ENCODE peak calls at places on chromosomes 1 and 21, in nine cellular contexts. K, O, Q, Z, L, N, Y, B and P are unnamed samples.

GRCh38 chr1:193356249-193356648 is 169.8 kb upstream of the B3GALT2 start:
- DNase-seq in L (no peak), N (no peak), K (no peak), B (no peak), Z (no peak), Y (no peak), O (no peak), Q (no peak), P (no peak)

GRCh38 chr21:46597896-46598343 is 7.0 kb downstream of the S100B start:
- DNase-seq in Z (no peak), L (no peak), N (no peak), K (no peak), B (no peak), O (no peak), Y (no peak), Q (no peak), P (peak)

GRCh38 chr1:54940027-54940426 is 40.4 kb upstream of the TMEM61 start:
- DNase-seq in Q (no peak), O (no peak), Y (no peak), N (no peak), B (no peak), L (no peak), K (no peak), Z (no peak), P (no peak)

GRCh38 chr21:45018131-45019075 is 56.0 kb upstream of the ADARB1 start:
- DNase-seq in N (peak), L (no peak), K (peak), Q (peak), Y (no peak), Z (peak), B (no peak), O (no peak), P (peak)

GRCh38 chr1:40980068-40980452 is 564 bp downstream of the CTPS1 start:
- DNase-seq in O (no peak), K (no peak), Z (no peak), Q (no peak), L (no peak), Y (no peak), N (no peak), B (no peak), P (no peak)

GRCh38 chr1:214281902-214282695 is 1.1 kb downstream of the SMYD2 start:
- DNase-seq in L (peak), Z (peak), K (peak), Y (no peak), Q (peak), B (peak), N (peak), O (no peak), P (peak)

GRCh38 chr21:35212393-35213127 is 163.5 kb upstream of the RUNX1 start:
- DNase-seq in L (no peak), Q (no peak), B (no peak), Y (no peak), N (no peak), Z (no peak), K (no peak), O (no peak), P (no peak)

GRCh38 chr1:240019524-240019923 is 72.2 kb upstream of the FMN2 start:
- DNase-seq in N (no peak), Q (no peak), L (no peak), B (no peak), Z (no peak), K (no peak), Y (no peak), O (no peak), P (no peak)

GRCh38 chr1:38072858-38073257 is 26.3 kb upstream of the POU3F1 start:
- DNase-seq in Y (no peak), N (no peak), K (no peak), O (no peak), Z (no peak), Q (no peak), L (no peak), B (no peak), P (no peak)

GRCh38 chr1:2982615-2983318 is 38.5 kb upstream of the ACTRT2 start:
- DNase-seq in Y (no peak), B (no peak), O (no peak), L (no peak), Z (peak), K (no peak), N (no peak), Q (no peak), P (peak)

GRCh38 chr1:229991104-229991513 is 75.9 kb upstream of the GALNT2 start:
- DNase-seq in N (no peak), L (no peak), Y (no peak), Q (no peak), K (no peak), O (no peak), Z (no peak), B (no peak), P (no peak)

GRCh38 chr1:8903908-8904650 is 25.6 kb upstream of the ENO1 start:
- DNase-seq in B (peak), L (peak), N (peak), K (peak), Y (no peak), Q (peak), Z (peak), O (peak), P (no peak)

GRCh38 chr21:43985690-43986251 is 26.3 kb upstream of the TRAPPC10 start:
- DNase-seq in Z (no peak), K (peak), N (no peak), L (no peak), O (no peak), Y (peak), B (no peak), Q (no peak), P (no peak)

GRCh38 chr1:6148497-6149241 is 31.5 kb downstream of the CHD5 start:
- DNase-seq in Z (no peak), K (peak), O (no peak), N (peak), Y (peak), L (peak), B (no peak), Q (peak), P (no peak)

GRCh38 chr1:237570530-237570929 is 320.2 kb downstream of the ZP4 start:
- DNase-seq in N (no peak), L (no peak), B (no peak), Y (no peak), Q (no peak), Z (no peak), K (no peak), O (no peak), P (no peak)

GRCh38 chr1:212518188-212518951 is 85.7 kb downstream of the NENF start:
- DNase-seq in B (peak), L (peak), Y (no peak), N (peak), K (no peak), Q (peak), Z (no peak), O (no peak), P (peak)

GRCh38 chr1:5936621-5937372 is 55.4 kb downstream of the NPHP4 start:
- DNase-seq in L (no peak), B (no peak), Z (no peak), Q (no peak), K (no peak), Y (peak), O (no peak), N (no peak), P (peak)

GRCh38 chr1:110880708-110881374 is 7.9 kb downstream of the CD53 start:
- DNase-seq in L (no peak), Y (no peak), O (no peak), N (no peak), Q (no peak), K (no peak), B (no peak), Z (no peak), P (no peak)

GRCh38 chr1:52296345-52296744 is 69.7 kb downstream of the CC2D1B start:
- DNase-seq in K (no peak), L (no peak), N (no peak), O (peak), Q (peak), Y (no peak), Z (no peak), B (peak), P (no peak)

GRCh38 chr21:38869946-38870345 is 64.2 kb downstream of the ETS2 start:
- DNase-seq in Z (no peak), N (no peak), K (no peak), B (peak), Y (no peak), L (no peak), Q (no peak), O (no peak), P (no peak)

GRCh38 chr21:46097826-46098286 is at the start of gene COL6A2:
- DNase-seq in B (no peak), Z (peak), K (peak), Y (peak), N (peak), L (peak), O (peak), Q (peak), P (peak)

GRCh38 chr1:94063379-94063778 is 57.6 kb downstream of the ABCA4 start:
- DNase-seq in L (peak), N (peak), Z (peak), Q (no peak), K (peak), Y (no peak), B (peak), O (peak), P (no peak)

GRCh38 chr1:224380003-224380402 is 23.3 kb downstream of the CNIH4 start:
- DNase-seq in Q (no peak), Y (no peak), O (no peak), K (no peak), B (no peak), L (no peak), Z (no peak), N (no peak), P (no peak)

GRCh38 chr1:39034114-39034654 is 8.0 kb downstream of the NDUFS5 start:
- DNase-seq in Y (no peak), N (no peak), O (no peak), K (no peak), Q (no peak), B (no peak), L (no peak), Z (no peak), P (no peak)

GRCh38 chr1:11143907-11144306 is 44.2 kb upstream of the EXOSC10 start:
- DNase-seq in Z (no peak), Y (no peak), N (no peak), K (no peak), Q (no peak), L (no peak), B (no peak), O (no peak), P (no peak)

GRCh38 chr21:33286600-33287456 is 20.7 kb downstream of the IL10RB start:
- DNase-seq in O (peak), Q (peak), N (peak), L (peak), Z (no peak), B (peak), K (peak), Y (no peak), P (no peak)

GRCh38 chr1:23797478-23798448 is 2.8 kb downstream of the GALE start:
- DNase-seq in L (peak), B (no peak), Y (no peak), N (no peak), K (no peak), Z (no peak), O (no peak), Q (no peak), P (no peak)

GRCh38 chr1:23798662-23799142 is 1.9 kb downstream of the GALE start:
- DNase-seq in K (no peak), O (no peak), Z (no peak), Q (no peak), Y (no peak), L (peak), N (peak), B (no peak), P (no peak)

GRCh38 chr1:23795676-23796465 is 4.7 kb downstream of the GALE start:
- DNase-seq in Z (peak), Y (no peak), N (no peak), Q (no peak), L (peak), B (no peak), O (no peak), K (peak), P (no peak)

GRCh38 chr1:23799255-23799569 is 1.3 kb downstream of the GALE start:
- DNase-seq in Q (no peak), Z (no peak), O (no peak), L (no peak), Y (no peak), B (no peak), K (no peak), N (no peak), P (no peak)

DNA sequence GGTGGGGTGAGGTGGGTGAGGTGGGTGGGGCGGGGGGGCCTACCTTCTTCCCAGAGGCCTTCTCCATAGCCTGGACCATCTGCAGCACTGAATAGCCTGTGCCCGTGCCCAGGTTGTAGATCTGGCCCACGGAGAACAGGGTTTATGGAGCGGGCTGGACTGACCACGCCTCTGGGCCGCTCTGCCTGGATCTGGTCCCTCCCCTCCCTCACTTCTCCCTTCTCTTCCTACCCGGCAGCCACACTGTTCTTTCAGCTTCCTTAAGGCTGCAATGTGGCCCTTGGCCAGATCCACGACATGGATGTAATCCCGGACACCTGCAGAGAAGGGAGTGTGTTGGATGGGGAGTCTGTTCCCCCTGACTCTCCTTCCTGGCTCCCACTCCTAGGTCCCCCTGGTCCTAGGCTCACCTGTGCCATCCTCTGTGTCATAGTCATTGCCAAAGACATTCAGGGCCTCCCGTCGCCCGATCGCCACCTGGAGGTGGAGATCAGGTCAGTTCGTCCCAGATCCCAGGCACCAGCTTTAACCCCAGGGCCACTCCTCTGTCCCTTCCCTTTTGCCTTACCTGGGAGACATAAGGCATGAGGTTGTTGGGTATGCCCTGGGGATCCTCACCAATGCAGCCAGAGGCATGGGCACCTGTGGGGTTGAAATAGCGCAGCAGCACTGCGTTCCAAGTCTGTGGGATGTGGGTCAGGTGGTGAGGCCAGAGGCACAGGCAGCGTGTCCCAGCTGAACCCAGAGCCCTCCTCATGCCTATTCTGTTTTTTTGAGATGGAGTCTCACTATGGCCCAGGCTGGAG is 3.9 kb downstream of the GALE start:
- DNase-seq in K (no peak), O (no peak), N (peak), B (no peak), L (peak), Q (no peak), Z (peak), Y (no peak), P (no peak)
- TF ChIP-seq EP300 in K (no peak), O (no peak), N (no peak), B (no peak), L (no peak), Q (no peak), Z (no peak), Y (no peak), P (no peak)

DNA sequence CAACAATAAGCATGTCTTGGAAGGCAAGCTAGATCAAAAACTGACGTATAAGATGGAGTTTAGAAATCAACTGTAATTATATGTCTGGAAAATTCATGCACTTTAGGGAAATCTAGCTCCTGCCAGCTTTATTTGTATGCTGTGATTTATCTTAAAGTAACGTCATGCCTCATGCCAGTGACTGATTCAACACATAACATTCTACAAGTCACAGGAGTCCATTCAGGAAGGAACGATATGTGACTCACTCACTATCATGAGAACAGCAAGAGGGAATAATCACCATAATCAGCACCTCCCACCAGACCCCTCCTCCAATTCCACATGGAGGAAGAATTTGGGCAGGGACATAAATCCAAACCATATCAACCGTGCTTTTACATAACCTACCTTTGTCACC is 682.4 kb upstream of the ADAMTS5 start:
- DNase-seq in B (no peak), L (no peak), N (no peak), Y (no peak), Q (no peak), Z (no peak), O (no peak), K (no peak), P (no peak)
- TF ChIP-seq EP300 in B (no peak), L (no peak), N (no peak), Y (no peak), Q (no peak), Z (no peak), O (no peak), K (no peak), P (no peak)

DNA sequence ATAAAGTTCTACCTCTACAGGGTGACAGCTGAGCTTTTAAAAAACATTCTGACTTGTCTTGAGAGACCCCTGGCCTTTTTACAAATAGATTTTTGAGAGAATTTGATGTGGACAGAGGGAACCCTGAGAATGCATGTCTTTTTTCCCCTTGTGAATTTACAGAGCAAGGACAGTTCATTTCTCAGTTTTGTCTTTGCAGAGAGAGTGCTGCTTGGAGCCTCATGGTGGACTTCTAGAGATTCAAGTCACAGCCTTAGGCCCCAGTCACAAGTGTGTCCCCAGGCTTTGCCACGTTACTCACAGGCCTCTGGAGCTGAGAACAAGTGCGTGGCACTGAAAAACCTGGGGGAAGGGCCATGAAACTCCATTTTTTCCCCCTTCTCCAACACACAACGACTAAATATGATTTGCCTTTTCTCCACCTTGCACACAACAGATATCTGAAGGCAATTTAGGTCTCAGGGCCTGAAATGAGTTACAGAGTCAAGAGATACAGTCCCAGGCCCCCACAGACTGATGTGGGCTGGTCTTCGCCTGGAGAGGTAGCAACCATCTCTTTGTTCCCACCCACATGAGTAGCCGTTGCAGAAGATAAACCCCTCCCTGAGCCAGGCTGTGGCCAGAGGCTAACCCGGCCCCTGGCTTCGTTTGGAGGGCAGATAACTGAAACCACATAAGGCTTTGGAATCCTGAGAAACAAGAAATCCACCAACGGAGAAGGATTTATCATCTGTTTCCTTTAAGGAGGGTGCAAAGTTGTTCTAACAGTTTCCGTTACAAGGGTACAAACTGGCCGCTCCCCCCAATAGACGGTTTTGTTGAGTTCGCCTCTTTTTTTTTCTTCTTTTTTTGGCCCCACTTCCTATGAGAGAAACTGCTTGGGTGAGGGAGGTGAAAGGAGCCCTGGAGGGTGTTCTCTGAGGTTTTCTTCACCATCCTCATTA is 1.0 kb upstream of the PIGV start:
- DNase-seq in N (peak), Z (peak), Q (no peak), K (peak), B (peak), O (peak), L (peak), Y (peak), P (peak)
- TF ChIP-seq EP300 in N (no peak), Z (no peak), Q (no peak), K (no peak), B (no peak), O (peak), L (no peak), Y (no peak), P (no peak)

GRCh38 chr1:160414836-160415235 is 14.5 kb downstream of the VANGL2 start:
- DNase-seq in Z (no peak), K (no peak), B (no peak), L (no peak), Q (no peak), Y (no peak), O (no peak), N (no peak), P (no peak)

GRCh38 chr1:160411231-160411630 is 10.9 kb downstream of the VANGL2 start:
- DNase-seq in Z (no peak), Q (no peak), O (no peak), L (no peak), K (no peak), Y (no peak), N (no peak), B (no peak), P (no peak)

GRCh38 chr1:160411963-160412362 is 11.6 kb downstream of the VANGL2 start:
- DNase-seq in L (no peak), Z (no peak), N (no peak), K (no peak), Q (no peak), O (no peak), B (no peak), Y (no peak), P (no peak)

GRCh38 chr1:160415696-160416298 is 15.4 kb downstream of the VANGL2 start:
- DNase-seq in K (no peak), Z (no peak), N (no peak), Y (no peak), L (no peak), O (no peak), Q (no peak), B (no peak), P (no peak)

GRCh38 chr1:160413716-160414115 is 13.4 kb downstream of the VANGL2 start:
- DNase-seq in L (no peak), O (no peak), Z (no peak), Q (no peak), K (no peak), N (no peak), B (no peak), Y (no peak), P (no peak)
- TF ChIP-seq EP300 in L (no peak), O (no peak), Z (no peak), Q (no peak), K (no peak), N (no peak), B (no peak), Y (no peak), P (no peak)